ENCODE peak calls at places on chromosome 12, in ten cellular contexts. U, T, D, K, J, C, E, O, V and N are unnamed samples.

GRCh38 chr12:116135209-116135930 is 142.1 kb downstream of the MED13L start:
- DNase-seq in T (no peak), K (no peak), J (no peak), V (peak; percentile 52), U (no peak), E (no peak), C (no peak), O (no peak), D (no peak), N (no peak)

GRCh38 chr12:47813491-47814196 is 6.1 kb downstream of the HDAC7 start:
- DNase-seq in T (no peak), C (no peak), E (no peak), O (no peak), J (peak; percentile 78), V (no peak), D (no peak), K (no peak), U (no peak), N (no peak)

GRCh38 chr12:66496595-66496994 is 182.3 kb downstream of the GRIP1 start:
- DNase-seq in U (no peak), D (no peak), C (no peak), K (no peak), E (no peak), T (no peak), O (no peak), V (no peak), J (no peak), N (no peak)

GRCh38 chr12:115998119-115998633 is 279.3 kb downstream of the MED13L start:
- DNase-seq in E (peak; percentile 57), O (no peak), K (peak; percentile 24), V (peak; percentile 10), T (no peak), J (no peak), C (no peak), U (no peak), D (peak; percentile 35), N (peak; percentile 82)

GRCh38 chr12:105876426-105876927 is 262.3 kb downstream of the NUAK1 start:
- DNase-seq in T (no peak), J (no peak), K (no peak), V (no peak), D (no peak), O (no peak), C (no peak), U (no peak), E (no peak), N (no peak)

GRCh38 chr12:124498870-124499753 is 68.3 kb downstream of the NCOR2 start:
- DNase-seq in O (no peak), K (no peak), D (no peak), E (no peak), V (no peak), J (no peak), C (no peak), T (no peak), U (no peak), N (no peak)

GRCh38 chr12:101570022-101570421 is 24.7 kb upstream of the MYBPC1 start:
- DNase-seq in J (no peak), U (no peak), C (no peak), O (no peak), K (no peak), D (peak; percentile 54), E (peak; percentile 47), T (no peak), V (no peak), N (peak; percentile 48)

GRCh38 chr12:128876559-128876958 is 23.3 kb downstream of the GLT1D1 start:
- DNase-seq in C (no peak), V (no peak), O (no peak), T (no peak), J (no peak), D (no peak), K (no peak), E (no peak), U (no peak), N (no peak)

GRCh38 chr12:118813778-118814359 is 167.5 kb upstream of the SRRM4 start:
- DNase-seq in K (no peak), J (no peak), D (no peak), U (no peak), T (no peak), V (no peak), O (no peak), C (no peak), E (no peak), N (no peak)